ENCODE peak calls at places on chromosomes 2 and 18, in eight cellular contexts. U, K, R, I, Y, D, B and X are unnamed samples. For H3K4me1, the result is how much of the 10 kb centered on the place peaks cover.

GRCh38 chr2:147525724-147526489 is 318.9 kb upstream of the ACVR2A start:
- DNase-seq in I (no peak), Y (no peak), B (no peak), U (no peak), R (no peak), K (no peak), D (no peak), X (peak)

GRCh38 chr2:148130571-148130970 is 109.7 kb downstream of the MBD5 start:
- DNase-seq in I (no peak), U (no peak), D (no peak), R (no peak), K (no peak), B (no peak), Y (peak), X (peak)

GRCh38 chr2:11406492-11407381 is 59.2 kb downstream of the E2F6 start:
- DNase-seq in K (peak), R (no peak), I (no peak), B (no peak), D (peak), Y (peak), U (peak), X (peak)

GRCh38 chr2:136764397-136765255 is 719 bp upstream of the THSD7B start:
- DNase-seq in I (peak), Y (no peak), U (no peak), R (no peak), D (no peak), B (no peak), K (no peak), X (no peak)

GRCh38 chr2:127166221-127166860 is 53.8 kb downstream of the CYP27C1 start:
- DNase-seq in I (no peak), B (no peak), K (peak), D (no peak), U (no peak), R (no peak), Y (no peak), X (no peak)

GRCh38 chr2:118974103-118974911 is 32.3 kb downstream of the MARCO start:
- DNase-seq in Y (no peak), R (no peak), I (peak), B (no peak), D (no peak), U (no peak), K (peak), X (peak)

GRCh38 chr2:116952254-116952653 is 862.2 kb upstream of the DDX18 start:
- DNase-seq in D (no peak), I (no peak), U (no peak), Y (no peak), B (no peak), R (no peak), K (no peak), X (no peak)

GRCh38 chr2:19292007-19292406 is 66.4 kb downstream of the OSR1 start:
- DNase-seq in D (no peak), I (no peak), R (no peak), U (no peak), K (no peak), Y (no peak), B (no peak), X (no peak)

GRCh38 chr18:45839415-45840395 is 14.2 kb downstream of the SIGLEC15 start:
- DNase-seq in B (no peak), U (no peak), K (no peak), R (no peak), Y (peak), I (no peak), D (no peak), X (peak)

GRCh38 chr2:241135737-241136136 is 13.5 kb downstream of the PASK start:
- DNase-seq in I (peak), Y (no peak), D (no peak), R (no peak), K (no peak), B (no peak), U (no peak), X (no peak)

GRCh38 chr2:190585000-190585678 is 50.6 kb upstream of the NEMP2 start:
- DNase-seq in U (no peak), B (no peak), R (no peak), K (no peak), Y (no peak), I (no peak), D (no peak), X (no peak)

GRCh38 chr2:85920810-85921545 is 32.2 kb upstream of the ST3GAL5 start:
- DNase-seq in Y (peak), U (no peak), I (no peak), B (no peak), D (no peak), R (no peak), K (peak), X (no peak)

GRCh38 chr18:57644540-57644939 is 22.9 kb upstream of the NARS1 start:
- DNase-seq in U (no peak), I (no peak), K (no peak), B (no peak), D (no peak), R (no peak), Y (no peak), X (no peak)

GRCh38 chr2:133541797-133542196 is 26.5 kb downstream of the NCKAP5 start:
- DNase-seq in B (no peak), U (no peak), D (no peak), Y (no peak), R (no peak), K (no peak), I (no peak), X (no peak)

DNA sequence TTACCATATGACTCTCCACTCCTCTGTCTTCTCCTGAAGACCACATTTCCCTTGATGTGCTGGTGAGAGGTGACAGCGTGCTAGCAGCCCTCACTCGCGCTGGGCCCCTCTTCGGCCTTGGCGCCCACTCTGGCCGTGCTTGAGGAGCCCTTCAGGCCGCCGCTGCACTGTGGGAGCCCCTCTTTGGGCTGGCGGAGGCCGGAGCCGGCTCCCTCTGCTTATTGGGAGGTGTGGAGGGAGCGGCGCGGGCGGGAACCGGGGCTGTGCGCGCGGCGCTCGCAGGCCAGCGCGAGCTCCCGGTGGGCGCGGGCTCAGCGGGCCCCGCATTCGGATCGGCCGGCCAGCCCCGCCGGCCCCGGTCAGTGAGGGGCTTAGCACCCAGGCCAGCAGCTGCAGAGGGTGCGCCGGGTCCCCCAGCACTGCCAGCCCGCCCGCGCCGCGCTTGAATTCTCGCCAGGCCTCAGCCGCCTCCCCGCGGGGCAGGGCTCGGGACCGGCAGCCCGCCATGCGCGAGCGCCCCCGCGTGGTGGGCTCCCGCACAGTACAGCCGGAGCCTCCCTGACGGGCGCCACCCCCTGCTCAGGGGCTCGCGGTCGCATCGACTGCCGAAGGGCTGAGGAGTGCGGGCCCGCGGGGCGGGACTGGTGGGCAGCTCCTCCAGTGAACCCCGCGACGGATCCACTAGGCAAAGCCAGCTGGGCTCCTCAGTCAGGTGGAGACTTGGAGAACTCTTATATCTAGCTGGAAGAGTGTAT is 246.6 kb upstream of the REG3G start:
- DNase-seq in R (no peak), I (peak), Y (no peak), K (no peak), U (no peak), B (no peak), D (no peak), X (no peak)
- TF ChIP-seq CTCF in R (no peak), I (no peak), Y (no peak), K (no peak), U (no peak), B (no peak), D (no peak), X (no peak)

GRCh38 chr2:217989221-217989948 is 13.4 kb downstream of the TNS1 start:
- DNase-seq in D (no peak), R (no peak), B (no peak), K (no peak), I (no peak), Y (no peak), U (no peak), X (no peak)
- H3K4me1 ChIP-seq in D (under half), R (under half), B (under half), K (under half), I (under half), Y (under half), U (under half), X (under half)

GRCh38 chr2:181440336-181440735 is 16.9 kb upstream of the ITGA4 start:
- DNase-seq in D (no peak), Y (no peak), R (no peak), I (no peak), B (no peak), K (no peak), U (no peak), X (no peak)

GRCh38 chr2:181440919-181441318 is 16.3 kb upstream of the ITGA4 start:
- DNase-seq in K (no peak), U (no peak), R (no peak), D (no peak), B (no peak), I (no peak), Y (no peak), X (no peak)

DNA sequence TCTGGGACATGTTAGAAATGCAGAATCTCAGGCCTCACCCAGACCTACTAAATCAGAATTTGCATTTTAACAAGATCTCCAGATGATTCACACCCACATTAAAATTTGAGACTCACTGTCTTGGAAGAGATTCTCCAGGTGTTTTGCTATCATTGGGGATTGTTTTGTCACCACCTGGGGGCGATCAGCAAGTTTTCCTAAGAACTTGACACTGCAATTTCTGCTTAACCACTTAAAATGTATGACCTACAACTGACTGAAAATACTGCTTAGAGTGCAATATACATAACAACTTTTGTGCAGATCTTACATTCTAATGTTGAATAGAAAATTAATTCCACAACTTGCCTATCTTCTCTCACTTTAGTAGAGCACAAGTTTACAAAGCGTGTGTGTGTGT is 18.9 kb upstream of the ITGA4 start:
- DNase-seq in K (no peak), B (no peak), D (no peak), R (no peak), U (no peak), Y (no peak), I (no peak), X (peak)
- TF ChIP-seq CTCF in K (no peak), B (peak), D (no peak), R (no peak), U (no peak), Y (no peak), I (no peak), X (peak)

GRCh38 chr18:36734589-36734988 is 94.2 kb downstream of the TPGS2 start:
- DNase-seq in B (no peak), U (no peak), R (no peak), K (no peak), Y (no peak), I (no peak), D (no peak), X (no peak)

GRCh38 chr18:36735130-36735529 is 93.7 kb downstream of the TPGS2 start:
- DNase-seq in R (no peak), U (no peak), K (no peak), Y (no peak), I (no peak), B (no peak), D (no peak), X (no peak)

GRCh38 chr18:36733150-36733549 is 95.7 kb downstream of the TPGS2 start:
- DNase-seq in R (no peak), D (no peak), Y (no peak), U (no peak), I (no peak), B (no peak), K (no peak), X (no peak)

GRCh38 chr18:36737321-36737720 is 91.5 kb downstream of the TPGS2 start:
- DNase-seq in D (no peak), B (no peak), U (no peak), R (no peak), K (no peak), Y (no peak), I (no peak), X (no peak)

GRCh38 chr18:36736094-36736493 is 92.7 kb downstream of the TPGS2 start:
- DNase-seq in R (no peak), K (no peak), D (no peak), U (no peak), Y (no peak), I (no peak), B (no peak), X (no peak)
- H3K4me1 ChIP-seq in R (under half), K (under half), D (under half), U (under half), Y (under half), I (under half), B (under half), X (under half)

DNA sequence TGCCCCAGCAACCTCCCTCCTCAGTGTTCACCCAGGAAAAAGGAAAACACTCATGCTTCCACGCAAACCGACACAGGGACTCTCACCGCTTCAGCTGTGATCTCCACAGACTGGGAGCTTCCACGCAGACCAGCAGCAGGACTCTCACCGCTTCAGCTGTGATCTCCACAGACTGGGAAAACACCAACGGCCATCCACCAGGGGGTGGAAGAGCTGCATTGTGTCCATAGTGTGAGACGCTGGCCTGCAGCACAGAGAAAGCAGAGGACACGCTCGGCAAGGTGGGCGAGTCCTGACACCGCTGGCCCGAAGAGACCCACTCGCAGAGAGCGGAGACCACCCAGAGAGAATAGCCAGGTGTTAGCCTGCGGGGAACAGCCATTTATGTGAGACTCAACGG is 42.5 kb upstream of the NFATC1 start:
- DNase-seq in I (no peak), D (no peak), R (no peak), Y (no peak), B (no peak), U (no peak), K (no peak), X (no peak)
- TF ChIP-seq CTCF in I (no peak), D (no peak), R (peak), Y (peak), B (no peak), U (no peak), K (no peak), X (peak)

GRCh38 chr18:23238152-23238531 is 102.9 kb downstream of the CABLES1 start:
- DNase-seq in K (peak), Y (peak), D (peak), U (peak), I (no peak), R (no peak), B (no peak), X (peak)
- H3K4me1 ChIP-seq in K (under half), Y (under half), D (under half), U (under half), I (under half), R (under half), B (under half), X (under half)

GRCh38 chr18:59272971-59273935 is at the start of gene RAX:
- DNase-seq in I (peak), B (no peak), R (no peak), Y (no peak), K (no peak), U (no peak), D (no peak), X (no peak)
- TF ChIP-seq CTCF in I (no peak), B (peak), R (no peak), Y (no peak), K (no peak), U (no peak), D (no peak), X (peak)

DNA sequence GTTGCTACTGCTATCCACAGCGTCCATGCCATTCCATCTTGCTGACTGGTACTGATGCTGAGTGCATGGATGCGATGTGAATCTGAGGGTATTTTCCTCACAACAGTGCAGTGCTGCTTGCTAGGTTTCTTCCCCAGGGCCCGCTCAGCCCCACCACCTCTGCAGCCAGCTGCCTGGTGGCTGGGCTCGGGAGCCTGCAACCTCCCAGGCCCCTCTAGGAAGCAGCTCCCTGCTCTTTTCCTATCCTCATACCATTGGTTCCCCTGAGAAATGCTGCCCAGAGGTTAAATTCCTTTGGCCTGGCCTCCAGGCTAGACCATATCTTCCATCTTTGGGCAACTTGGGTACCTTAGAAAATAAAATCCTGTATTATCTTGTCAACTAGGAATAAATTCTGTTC is 413.6 kb downstream of the TGIF1 start:
- DNase-seq in U (no peak), Y (no peak), I (no peak), D (no peak), R (no peak), K (no peak), B (no peak), X (no peak)
- H3K4me1 ChIP-seq in U (under half), Y (under half), I (under half), D (under half), R (under half), K (under half), B (under half), X (under half)

GRCh38 chr2:62337403-62337802 is 141.5 kb downstream of the B3GNT2 start:
- DNase-seq in Y (no peak), U (no peak), R (no peak), B (no peak), K (no peak), D (no peak), I (no peak), X (no peak)

GRCh38 chr2:62339837-62340236 is 143.9 kb downstream of the B3GNT2 start:
- DNase-seq in D (no peak), K (no peak), U (no peak), R (no peak), Y (no peak), I (no peak), B (no peak), X (no peak)

GRCh38 chr2:62343206-62343605 is 147.3 kb downstream of the B3GNT2 start:
- DNase-seq in U (no peak), Y (no peak), K (no peak), R (no peak), I (no peak), B (no peak), D (no peak), X (no peak)

GRCh38 chr2:62340981-62341624 is 145.2 kb downstream of the B3GNT2 start:
- DNase-seq in U (no peak), Y (no peak), R (no peak), D (peak), K (no peak), B (no peak), I (peak), X (no peak)

GRCh38 chr2:62339413-62339812 is 143.5 kb downstream of the B3GNT2 start:
- DNase-seq in B (no peak), K (no peak), I (no peak), R (no peak), D (no peak), Y (no peak), U (no peak), X (no peak)
- TF ChIP-seq CTCF in B (no peak), K (no peak), I (no peak), R (no peak), D (no peak), Y (no peak), U (no peak), X (peak)

GRCh38 chr2:74845991-74846390 is 12.1 kb downstream of the HK2 start:
- DNase-seq in I (no peak), K (no peak), Y (peak), R (no peak), U (no peak), D (no peak), B (no peak), X (no peak)

GRCh38 chr2:74845217-74845751 is 11.4 kb downstream of the HK2 start:
- DNase-seq in D (peak), B (peak), K (peak), U (peak), I (peak), Y (peak), R (peak), X (peak)

GRCh38 chr2:74849228-74849892 is 15.4 kb downstream of the HK2 start:
- DNase-seq in U (no peak), B (no peak), K (no peak), I (no peak), D (no peak), R (no peak), Y (no peak), X (peak)

GRCh38 chr2:74846481-74846880 is 12.6 kb downstream of the HK2 start:
- DNase-seq in Y (no peak), I (no peak), R (no peak), K (no peak), U (no peak), B (no peak), D (no peak), X (no peak)

GRCh38 chr2:74847075-74847858 is 13.3 kb downstream of the HK2 start:
- DNase-seq in D (no peak), B (no peak), R (no peak), Y (no peak), K (no peak), I (no peak), U (no peak), X (peak)
- H3K4me1 ChIP-seq in D (under half), B (half or more), R (under half), Y (half or more), K (under half), I (under half), U (under half), X (half or more)